ENCODE peak calls at places on chromosomes 5 and 9, in seven cellular contexts. B, S, L, R, X, A and I are unnamed samples. For H3K4me1 and H3K27me3, the result is how much of the 10 kb centered on the place peaks cover.

GRCh38 chr5:15904894-15905805 is 274.4 kb downstream of the MARCHF11 start:
- DNase-seq in B (no peak), S (no peak), L (peak), R (no peak), X (peak), A (no peak), I (no peak)

GRCh38 chr5:138819065-138819464 is 56.1 kb downstream of the LRRTM2 start:
- DNase-seq in B (no peak), S (no peak), L (no peak), R (no peak), X (no peak), A (no peak), I (no peak)

GRCh38 chr9:42852133-42852532 is 668.7 kb downstream of the SPATA31A6 start:
- DNase-seq in B (no peak), S (no peak), L (peak), R (no peak), X (no peak), A (no peak), I (peak)

GRCh38 chr5:404666-405241 is 38.2 kb upstream of the EXOC3 start:
- DNase-seq in B (no peak), S (peak), L (no peak), R (no peak), X (no peak), A (no peak), I (no peak)

GRCh38 chr9:129200255-129200654 is 22.2 kb upstream of the IER5L start:
- DNase-seq in B (no peak), S (no peak), L (no peak), R (no peak), X (no peak), A (no peak), I (no peak)

GRCh38 chr9:69130456-69131441 is 43.3 kb upstream of the TJP2 start:
- DNase-seq in B (peak), S (no peak), L (peak), R (no peak), X (peak), A (no peak), I (no peak)

GRCh38 chr9:128940271-128940921 is 7.0 kb downstream of the DOLK start:
- DNase-seq in B (no peak), S (peak), L (no peak), R (peak), X (no peak), A (no peak), I (no peak)

GRCh38 chr9:35272989-35273388 is 111.2 kb downstream of the UNC13B start:
- DNase-seq in B (no peak), S (no peak), L (peak), R (no peak), X (peak), A (no peak), I (peak)

GRCh38 chr9:116549786-116550660 is 137.1 kb upstream of the TRIM32 start:
- DNase-seq in B (no peak), S (no peak), L (peak), R (no peak), X (no peak), A (no peak), I (no peak)

GRCh38 chr9:115015018-115015635 is 84.7 kb upstream of the TNFSF8 start:
- DNase-seq in B (no peak), S (no peak), L (peak), R (no peak), X (peak), A (peak), I (no peak)

GRCh38 chr5:150079655-150080461 is 6.5 kb downstream of the CSF1R start:
- DNase-seq in B (no peak), S (no peak), L (no peak), R (no peak), X (no peak), A (no peak), I (no peak)

GRCh38 chr9:72614057-72614456 is 92.6 kb downstream of the TMC1 start:
- DNase-seq in B (no peak), S (no peak), L (no peak), R (no peak), X (no peak), A (no peak), I (no peak)

GRCh38 chr5:78533356-78533755 is 115.2 kb downstream of the LHFPL2 start:
- DNase-seq in B (no peak), S (peak), L (peak), R (no peak), X (no peak), A (no peak), I (no peak)

GRCh38 chr9:135340726-135341475 is 138.7 kb upstream of the PPP1R26 start:
- DNase-seq in B (no peak), S (peak), L (no peak), R (no peak), X (no peak), A (no peak), I (no peak)

GRCh38 chr5:27748847-27749246 is 710.5 kb upstream of the CDH9 start:
- DNase-seq in B (no peak), S (no peak), L (no peak), R (no peak), X (no peak), A (no peak), I (peak)

GRCh38 chr9:36765077-36765390 is 192.3 kb downstream of the MELK start:
- DNase-seq in B (no peak), S (no peak), L (no peak), R (no peak), X (no peak), A (no peak), I (no peak)

GRCh38 chr9:96751815-96752214 is 26.1 kb downstream of the ZNF510 start:
- DNase-seq in B (no peak), S (no peak), L (no peak), R (no peak), X (no peak), A (no peak), I (no peak)

GRCh38 chr5:6522983-6523382 is 74.3 kb downstream of the UBE2QL1 start:
- DNase-seq in B (no peak), S (no peak), L (no peak), R (no peak), X (no peak), A (peak), I (no peak)

GRCh38 chr9:34437006-34437925 is 21.1 kb downstream of the FAM219A start:
- DNase-seq in B (peak), S (peak), L (peak), R (peak), X (peak), A (peak), I (no peak)

DNA sequence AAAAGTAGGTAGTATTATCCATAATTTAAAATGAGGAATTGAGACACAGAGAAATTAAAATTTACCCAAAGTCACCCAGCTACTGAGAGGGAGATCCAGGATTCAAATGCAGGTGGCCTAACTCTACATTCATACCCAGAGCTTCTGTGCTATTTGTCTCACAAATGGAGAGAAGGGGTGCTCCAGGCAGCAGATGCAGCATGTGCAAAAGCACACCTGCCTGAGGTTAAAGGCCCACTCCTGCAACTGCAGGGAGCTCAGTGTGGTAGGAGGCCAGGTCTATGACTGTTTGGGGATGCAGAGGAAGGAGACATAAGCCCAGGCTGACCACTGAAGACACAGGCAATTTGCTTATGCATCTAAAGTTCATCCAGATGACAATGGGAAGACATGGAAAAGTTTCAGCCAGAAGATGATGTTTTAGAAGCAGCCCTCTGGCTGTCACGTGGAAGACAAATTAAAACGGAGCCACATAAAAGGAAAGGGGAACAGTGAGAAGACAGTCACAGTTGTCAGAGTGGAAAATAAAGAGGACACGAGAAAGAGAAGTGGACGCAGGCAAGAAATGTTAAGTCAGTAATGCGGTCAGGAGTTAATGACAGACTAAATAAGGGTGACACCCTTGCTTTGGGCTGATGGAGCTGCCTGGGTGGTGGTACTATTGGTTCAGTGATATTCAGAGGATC is 214.7 kb downstream of the EBF1 start:
- DNase-seq in B (no peak), S (no peak), L (no peak), R (no peak), X (no peak), A (no peak), I (no peak)
- H3K4me1 ChIP-seq in B (under half), S (under half), L (under half), R (under half), X (under half), A (under half), I (under half)

DNA sequence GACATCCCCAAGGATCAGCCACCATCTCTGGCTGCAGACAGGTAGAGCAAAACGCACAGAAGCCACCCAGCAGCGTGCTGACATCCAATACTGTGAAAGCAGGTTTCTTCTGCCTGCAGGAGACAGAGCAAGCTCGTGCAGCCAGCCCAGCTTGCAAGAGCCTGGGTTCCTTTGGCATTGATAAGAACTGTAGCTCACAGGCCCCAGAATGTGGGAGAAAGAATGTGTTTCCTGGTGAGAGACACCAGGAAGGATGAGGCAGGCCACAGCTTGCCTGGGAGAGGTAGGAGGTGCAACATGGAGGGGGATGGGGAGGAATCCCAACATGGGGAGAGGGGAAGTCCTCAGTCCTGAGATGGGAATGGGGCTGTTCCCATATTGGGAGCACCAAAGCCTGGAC is 34.0 kb upstream of the ARAP3 start:
- DNase-seq in B (no peak), S (no peak), L (no peak), R (no peak), X (no peak), A (peak), I (peak)
- H3K27me3 ChIP-seq in B (under half), S (under half), L (under half), R (under half), X (under half), A (under half), I (under half)

GRCh38 chr5:179292681-179293080 is 52.6 kb downstream of the ADAMTS2 start:
- DNase-seq in B (no peak), S (peak), L (no peak), R (peak), X (no peak), A (no peak), I (no peak)
- H3K27ac ChIP-seq in B (no peak), S (no peak), L (peak), R (no peak), X (no peak), A (no peak), I (no peak)

DNA sequence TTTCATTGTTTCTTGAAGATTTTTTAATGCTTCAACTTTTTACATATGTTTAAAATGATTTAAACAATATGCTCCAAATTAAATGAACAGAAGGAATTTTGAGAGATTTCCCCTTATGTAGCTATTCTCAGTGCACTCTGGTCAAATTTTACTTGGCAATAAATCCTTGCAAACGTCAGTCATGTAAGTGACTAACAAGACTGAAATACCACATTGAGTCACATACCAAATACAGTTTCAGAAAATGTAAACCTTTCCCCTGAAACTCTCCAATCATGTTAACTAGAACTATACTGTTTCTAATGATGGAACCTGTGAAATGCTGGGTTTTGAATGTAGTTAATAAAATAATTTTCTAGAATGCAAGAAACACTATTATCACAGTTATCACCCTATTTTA is 29.6 kb downstream of the SAR1B start:
- DNase-seq in B (no peak), S (no peak), L (peak), R (no peak), X (peak), A (no peak), I (peak)
- H3K4me1 ChIP-seq in B (under half), S (under half), L (under half), R (under half), X (under half), A (under half), I (under half)